ENCODE peak calls at places on chromosomes 13 and 19, in four cellular contexts. T, F, X and A are unnamed samples.

GRCh38 chr13:36074659-36075058 is 56.5 kb downstream of the DCLK1 start:
- DNase-seq in X (no peak), T (no peak), F (no peak), A (no peak)

GRCh38 chr13:34351134-34351533 is 533.2 kb downstream of the RFC3 start:
- DNase-seq in X (no peak), F (no peak), T (no peak), A (no peak)

GRCh38 chr19:39506944-39507714 is 7.8 kb upstream of the SELENOV start:
- DNase-seq in T (peak), F (no peak), X (no peak), A (peak)

GRCh38 chr19:45763691-45764294 is 5.3 kb downstream of the SIX5 start:
- DNase-seq in T (no peak), F (no peak), X (no peak), A (no peak)

GRCh38 chr13:49082653-49083536 is 107.2 kb downstream of the FNDC3A start:
- DNase-seq in T (peak), F (peak), X (no peak), A (no peak)

GRCh38 chr13:26867451-26868067 is 107.0 kb upstream of the GPR12 start:
- DNase-seq in X (no peak), T (peak), F (no peak), A (no peak)

GRCh38 chr19:4493929-4494690 is 22.0 kb downstream of the HDGFL2 start:
- DNase-seq in T (no peak), F (no peak), X (no peak), A (no peak)

GRCh38 chr19:29563688-29564087 is 37.9 kb downstream of the VSTM2B start:
- DNase-seq in T (no peak), X (no peak), F (no peak), A (no peak)

GRCh38 chr13:41547253-41548000 is 90.1 kb downstream of the RGCC start:
- DNase-seq in X (no peak), F (no peak), T (no peak), A (no peak)

GRCh38 chr19:47005873-47006272 is 13.8 kb upstream of the NPAS1 start:
- DNase-seq in T (no peak), X (no peak), F (no peak), A (no peak)

GRCh38 chr13:46530084-46530935 is 22.7 kb upstream of the LRCH1 start:
- DNase-seq in X (no peak), T (peak), F (no peak), A (no peak)

GRCh38 chr13:41766439-41766838 is 194.5 kb downstream of the VWA8 start:
- DNase-seq in T (no peak), X (no peak), F (no peak), A (no peak)

GRCh38 chr13:113998781-113999617 is 25.1 kb upstream of the C13orf46 start:
- DNase-seq in F (no peak), X (no peak), T (no peak), A (no peak)

GRCh38 chr13:28495586-28496564 is 947 bp upstream of the FLT1 start:
- DNase-seq in F (no peak), X (peak), T (no peak), A (no peak)